ENCODE peak calls at places on chromosomes 7 and 10, in five cellular contexts. Y, H, Z, F and O are unnamed samples.

GRCh38 chr7:134034652-134035051 is 92.5 kb upstream of the LRGUK start:
- DNase-seq in Y (no peak), H (no peak), Z (no peak), F (no peak), O (no peak)

GRCh38 chr7:103905997-103906396 is 83.5 kb downstream of the RELN start:
- DNase-seq in Y (no peak), H (no peak), Z (no peak), F (no peak), O (no peak)

GRCh38 chr7:126840869-126841268 is 411.9 kb downstream of the GRM8 start:
- DNase-seq in Y (no peak), H (no peak), Z (no peak), F (no peak), O (no peak)

GRCh38 chr10:5619366-5620211 is 46.8 kb downstream of the ASB13 start:
- DNase-seq in Y (no peak), H (no peak), Z (no peak), F (no peak), O (no peak)

GRCh38 chr10:3948843-3949242 is 163.8 kb upstream of the KLF6 start:
- DNase-seq in Y (peak; percentile 40), H (peak; percentile 63), Z (peak; percentile 53), F (no peak), O (no peak)

GRCh38 chr10:73591935-73592699 is 975 bp upstream of the USP54 start:
- DNase-seq in Y (peak; percentile 71), H (no peak), Z (no peak), F (peak; percentile 62), O (no peak)

GRCh38 chr10:49458869-49459268 is 63.0 kb upstream of the DRGX start:
- DNase-seq in Y (no peak), H (no peak), Z (no peak), F (no peak), O (no peak)

GRCh38 chr7:64890761-64891666 is 12.1 kb upstream of the ZNF273 start:
- DNase-seq in Y (no peak), H (no peak), Z (no peak), F (no peak), O (peak; percentile 7)

GRCh38 chr10:11610855-11611247 is 599 bp downstream of the USP6NL start:
- DNase-seq in Y (peak; percentile 30), H (peak; percentile 6), Z (peak; percentile 19), F (peak; percentile 44), O (peak; percentile 30)

GRCh38 chr7:3198316-3198715 is 102.7 kb upstream of the SDK1 start:
- DNase-seq in Y (no peak), H (no peak), Z (no peak), F (no peak), O (no peak)

GRCh38 chr7:130363156-130363847 is 17.0 kb upstream of the CPA1 start:
- DNase-seq in Y (peak; percentile 45), H (no peak), Z (no peak), F (peak; percentile 98), O (peak; percentile 99)

GRCh38 chr10:17661510-17661909 is 17.6 kb downstream of the STAM start:
- DNase-seq in Y (no peak), H (no peak), Z (no peak), F (no peak), O (no peak)

GRCh38 chr7:135704074-135704473 is 23.9 kb downstream of the SLC13A4 start:
- DNase-seq in Y (no peak), H (no peak), Z (no peak), F (no peak), O (no peak)

GRCh38 chr7:1811850-1812692 is 142.0 kb downstream of the ELFN1 start:
- DNase-seq in Y (no peak), H (no peak), Z (no peak), F (no peak), O (no peak)

GRCh38 chr10:114811769-114812353 is 9.7 kb upstream of the FHIP2A start:
- DNase-seq in Y (no peak), H (no peak), Z (no peak), F (no peak), O (no peak)

GRCh38 chr7:155342313-155342712 is 44.6 kb downstream of the INSIG1 start:
- DNase-seq in Y (no peak), H (no peak), Z (no peak), F (no peak), O (no peak)

GRCh38 chr7:33921216-33921938 is 16.0 kb downstream of the BMPER start:
- DNase-seq in Y (peak; percentile 82), H (no peak), Z (no peak), F (peak; percentile 86), O (no peak)

GRCh38 chr7:143271240-143271639 is 8.0 kb downstream of the GSTK1 start:
- DNase-seq in Y (no peak), H (no peak), Z (no peak), F (no peak), O (no peak)

GRCh38 chr7:106548491-106548890 is 112.5 kb downstream of the CCDC71L start:
- DNase-seq in Y (no peak), H (no peak), Z (no peak), F (no peak), O (no peak)

GRCh38 chr7:24472093-24472492 is 101.2 kb upstream of the PALS2 start:
- DNase-seq in Y (no peak), H (no peak), Z (no peak), F (no peak), O (no peak)